ENCODE peak calls at places on chromosomes 6 and 20, in ten cellular contexts. F is fibroblast of lung, L is sigmoid colon, P is IMR-90, S is psoas muscle, A is breast epithelium, R is spleen, Z is stomach, J is prostate gland, X is A549. U is an unnamed sample. For H3K9me3, the result is how much of the 10 kb centered on the place peaks cover.

GRCh38 chr20:60395993-60396392 is 437.8 kb downstream of the CDH26 start:
- DNase-seq in S (no peak), J (no peak), F (no peak), A (no peak), P (no peak), L (no peak), X (no peak), Z (no peak), R (no peak), U (no peak)

GRCh38 chr6:47865206-47865605 is 83.4 kb downstream of the OPN5 start:
- DNase-seq in J (no peak), R (no peak), L (no peak), Z (no peak), P (no peak), X (no peak), F (no peak), A (no peak), S (no peak), U (no peak)

GRCh38 chr6:168949876-168950499 is 303.7 kb downstream of the THBS2 start:
- DNase-seq in S (no peak), F (peak), P (peak), X (no peak), R (no peak), L (no peak), A (no peak), J (no peak), Z (no peak), U (no peak)

GRCh38 chr6:104633125-104633524 is 226.6 kb downstream of the HACE1 start:
- DNase-seq in R (no peak), A (no peak), L (no peak), S (no peak), P (no peak), J (no peak), X (no peak), F (peak), Z (no peak), U (no peak)

GRCh38 chr6:33768644-33769120 is 20.2 kb downstream of the LEMD2 start:
- DNase-seq in R (peak), X (peak), A (peak), J (peak), P (peak), L (peak), F (peak), Z (peak), S (peak), U (peak)

GRCh38 chr6:149342525-149342924 is 25.0 kb downstream of the TAB2 start:
- DNase-seq in X (no peak), Z (no peak), R (no peak), J (no peak), P (no peak), F (no peak), S (no peak), A (no peak), L (no peak), U (no peak)

GRCh38 chr6:46510656-46511055 is 19.4 kb upstream of the RCAN2 start:
- DNase-seq in Z (no peak), P (no peak), J (no peak), F (peak), R (no peak), L (no peak), S (no peak), A (no peak), X (no peak), U (no peak)

GRCh38 chr6:16316741-16317251 is 78.4 kb downstream of the GMPR start:
- DNase-seq in Z (no peak), S (no peak), J (no peak), P (peak), L (no peak), X (peak), R (no peak), A (no peak), F (peak), U (no peak)

GRCh38 chr20:18166939-18167338 is 29.3 kb downstream of the KAT14 start:
- DNase-seq in R (no peak), Z (no peak), J (no peak), F (no peak), S (no peak), L (no peak), P (no peak), X (no peak), A (no peak), U (no peak)

GRCh38 chr6:29813809-29814208 is 13.8 kb upstream of the HLA-G start:
- DNase-seq in J (no peak), R (no peak), P (peak), L (no peak), F (no peak), S (no peak), Z (no peak), A (no peak), X (no peak), U (no peak)

GRCh38 chr6:155314773-155315515 is 660 bp upstream of the TFB1M start:
- DNase-seq in P (peak), S (peak), L (peak), X (peak), R (no peak), F (peak), J (no peak), A (no peak), Z (peak), U (no peak)

GRCh38 chr20:46176744-46177378 is 58.7 kb downstream of the CD40 start:
- DNase-seq in A (no peak), L (no peak), P (no peak), Z (no peak), F (no peak), R (no peak), J (no peak), S (no peak), X (no peak), U (no peak)

GRCh38 chr6:84528201-84528600 is 236.2 kb downstream of the TBX18 start:
- DNase-seq in X (no peak), P (no peak), J (no peak), A (no peak), R (no peak), S (no peak), F (no peak), L (no peak), Z (no peak), U (no peak)

GRCh38 chr20:58251979-58252591 is 23.6 kb upstream of the ANKRD60 start:
- DNase-seq in X (peak), P (peak), J (no peak), R (no peak), L (no peak), F (peak), A (no peak), S (no peak), Z (no peak), U (no peak)

GRCh38 chr6:130500693-130501092 is 134.9 kb downstream of the TMEM200A start:
- DNase-seq in J (no peak), R (no peak), X (no peak), A (no peak), L (no peak), P (peak), Z (no peak), F (peak), S (no peak), U (no peak)

GRCh38 chr6:3138341-3138740 is 19.0 kb downstream of the TUBB2A start:
- DNase-seq in S (no peak), X (no peak), A (no peak), Z (no peak), L (no peak), F (no peak), P (no peak), R (no peak), J (no peak), U (no peak)

GRCh38 chr20:12113075-12113467 is 195.4 kb downstream of the BTBD3 start:
- DNase-seq in F (no peak), X (no peak), R (no peak), P (no peak), L (no peak), J (no peak), S (no peak), A (no peak), Z (no peak), U (no peak)
- H3K9me3 ChIP-seq in F (under half), X (under half), R (under half), P (under half), L (under half), J (under half), S (under half), A (under half), Z (under half), U (under half)

GRCh38 chr6:352474-352873 is 39.1 kb upstream of the IRF4 start:
- DNase-seq in P (no peak), S (no peak), Z (no peak), F (no peak), X (no peak), A (no peak), L (peak), R (no peak), J (no peak), U (no peak)

GRCh38 chr6:352896-353470 is 38.6 kb upstream of the IRF4 start:
- DNase-seq in J (no peak), A (no peak), S (no peak), R (no peak), X (no peak), Z (no peak), P (no peak), F (no peak), L (peak), U (no peak)

GRCh38 chr6:355373-355772 is 36.2 kb upstream of the IRF4 start:
- DNase-seq in F (no peak), A (peak), X (no peak), Z (no peak), L (no peak), J (no peak), R (no peak), S (no peak), P (no peak), U (no peak)

GRCh38 chr6:354631-355280 is 36.8 kb upstream of the IRF4 start:
- DNase-seq in Z (no peak), X (no peak), L (peak), A (peak), R (peak), F (no peak), J (no peak), S (no peak), P (no peak), U (no peak)

DNA sequence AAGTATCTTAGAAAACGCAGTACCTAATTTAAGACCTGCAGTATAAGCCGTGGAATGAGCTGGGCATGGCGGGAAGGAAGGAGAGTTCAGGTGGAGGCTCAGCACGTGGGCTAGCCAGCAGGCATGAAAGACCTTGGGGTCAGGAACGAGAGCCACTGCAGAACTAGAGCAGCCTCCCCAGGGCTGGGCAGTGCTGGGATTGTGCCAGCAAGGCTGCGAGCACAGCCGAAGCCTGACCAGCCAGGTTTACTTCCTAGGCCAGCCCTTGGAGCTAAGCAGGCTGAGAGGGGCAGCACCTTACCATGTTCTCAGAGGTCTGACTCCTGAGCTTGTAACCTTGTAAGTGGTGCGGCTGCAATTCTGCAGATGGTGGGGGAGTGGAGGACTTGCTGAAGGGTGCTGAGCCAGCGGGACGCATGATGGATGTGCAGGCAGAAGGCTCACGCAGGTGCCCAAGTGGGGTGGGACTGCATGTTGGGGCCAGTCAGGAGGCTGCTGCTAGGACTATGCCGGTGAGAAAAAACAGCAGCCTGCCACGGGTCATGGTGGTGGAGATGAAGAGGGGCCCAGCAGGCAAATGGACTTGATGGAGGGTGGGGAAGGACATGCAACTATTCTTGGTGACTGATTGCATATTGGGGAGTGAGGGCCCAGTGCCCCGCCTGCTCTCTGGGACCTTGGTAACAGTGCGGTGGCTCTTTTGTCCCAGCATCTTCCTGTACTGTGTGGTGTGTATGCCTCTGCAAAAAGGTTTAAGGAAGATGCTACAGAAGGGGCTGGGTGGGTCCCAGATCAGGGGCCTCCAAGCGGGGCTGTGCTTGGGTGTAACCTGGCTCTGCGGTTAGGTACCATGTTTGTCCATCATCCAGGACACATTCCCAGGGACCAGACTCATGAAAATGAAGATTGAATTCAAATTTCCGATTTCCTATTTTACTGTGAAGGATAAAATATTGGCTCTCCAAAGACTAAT is 37.6 kb upstream of the IRF4 start:
- DNase-seq in L (peak), X (no peak), S (no peak), J (no peak), A (peak), P (no peak), Z (peak), F (no peak), R (peak), U (no peak)
- TF ChIP-seq CTCF in L (no peak), X (no peak), S (no peak), J (no peak), A (no peak), P (no peak), Z (no peak), F (no peak), R (no peak), U (no peak)

DNA sequence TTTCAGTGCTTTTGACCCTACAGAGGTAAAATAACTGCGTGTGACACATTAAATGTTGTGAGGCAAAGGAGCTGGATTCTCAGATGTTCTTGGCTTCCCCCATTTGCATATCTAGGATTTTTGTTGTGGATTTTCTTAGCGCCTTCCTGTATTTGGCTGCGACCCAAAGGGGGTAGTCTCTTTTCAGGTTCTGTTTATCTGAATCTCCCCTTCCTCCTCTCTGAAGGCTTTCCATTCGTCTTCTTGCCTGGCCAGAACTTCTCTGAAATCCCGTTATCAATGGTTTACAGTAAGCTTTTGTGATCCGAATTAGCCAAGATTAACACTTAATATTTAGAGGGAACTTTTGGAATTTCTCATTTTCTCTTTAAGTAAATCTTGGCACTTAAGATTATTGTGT is 60.8 kb downstream of the ADGRB3 start:
- DNase-seq in L (no peak), R (no peak), F (no peak), J (no peak), Z (no peak), S (no peak), X (no peak), P (no peak), A (no peak), U (no peak)
- H3K9me3 ChIP-seq in L (under half), R (under half), F (under half), J (under half), Z (under half), S (under half), X (under half), P (under half), A (under half), U (under half)

DNA sequence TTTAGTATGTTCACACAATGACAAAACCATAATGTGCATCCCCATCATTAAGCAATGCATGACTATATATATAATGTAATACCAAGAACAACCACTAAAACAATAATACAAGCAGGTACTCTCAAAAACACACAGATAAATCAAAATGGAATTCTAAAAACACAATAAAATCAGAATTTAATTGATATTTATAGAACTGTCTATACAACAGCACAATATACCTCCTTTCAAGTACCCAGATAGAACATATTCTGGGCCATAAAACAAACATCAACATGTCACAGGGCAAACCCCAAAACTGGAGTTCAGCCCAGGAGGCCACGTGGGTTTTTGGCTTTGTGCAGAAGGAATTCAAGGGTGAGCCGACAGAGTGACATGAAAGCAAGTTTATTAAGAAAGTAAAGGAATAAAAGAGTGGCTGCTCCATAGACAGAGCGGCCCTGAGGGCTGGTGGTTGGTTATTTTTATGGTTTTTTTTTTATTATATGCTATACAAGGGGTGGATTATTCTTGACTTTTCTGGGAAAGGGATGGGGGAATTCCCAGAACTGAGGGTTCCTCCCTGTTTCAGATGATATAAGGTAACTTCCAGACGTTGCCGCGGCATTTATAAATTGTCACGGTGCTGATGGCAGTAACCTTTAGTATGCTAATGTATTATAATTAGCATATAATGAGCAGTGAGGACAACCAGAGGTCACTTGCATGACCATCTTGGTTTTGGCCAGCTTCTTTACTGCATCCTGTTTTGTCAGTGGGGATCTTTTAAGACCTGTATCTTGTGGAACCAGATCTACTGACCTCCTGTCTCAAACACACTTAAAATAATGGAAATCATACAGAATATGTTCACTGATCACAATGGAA is 5.6 kb downstream of the RAB23 start:
- DNase-seq in L (peak), X (no peak), S (no peak), Z (peak), A (no peak), R (no peak), P (peak), F (peak), J (peak), U (no peak)
- TF ChIP-seq CTCF in L (no peak), X (no peak), S (no peak), Z (no peak), A (no peak), R (no peak), P (no peak), F (peak), J (no peak), U (no peak)

GRCh38 chr6:159527351-159527750 is 165.7 kb downstream of the SOD2 start:
- DNase-seq in P (no peak), Z (no peak), X (no peak), J (no peak), L (no peak), A (no peak), F (no peak), S (no peak), R (no peak), U (no peak)
- H3K9me3 ChIP-seq in P (under half), Z (under half), X (under half), J (under half), L (under half), A (under half), F (under half), S (under half), R (under half), U (under half)

DNA sequence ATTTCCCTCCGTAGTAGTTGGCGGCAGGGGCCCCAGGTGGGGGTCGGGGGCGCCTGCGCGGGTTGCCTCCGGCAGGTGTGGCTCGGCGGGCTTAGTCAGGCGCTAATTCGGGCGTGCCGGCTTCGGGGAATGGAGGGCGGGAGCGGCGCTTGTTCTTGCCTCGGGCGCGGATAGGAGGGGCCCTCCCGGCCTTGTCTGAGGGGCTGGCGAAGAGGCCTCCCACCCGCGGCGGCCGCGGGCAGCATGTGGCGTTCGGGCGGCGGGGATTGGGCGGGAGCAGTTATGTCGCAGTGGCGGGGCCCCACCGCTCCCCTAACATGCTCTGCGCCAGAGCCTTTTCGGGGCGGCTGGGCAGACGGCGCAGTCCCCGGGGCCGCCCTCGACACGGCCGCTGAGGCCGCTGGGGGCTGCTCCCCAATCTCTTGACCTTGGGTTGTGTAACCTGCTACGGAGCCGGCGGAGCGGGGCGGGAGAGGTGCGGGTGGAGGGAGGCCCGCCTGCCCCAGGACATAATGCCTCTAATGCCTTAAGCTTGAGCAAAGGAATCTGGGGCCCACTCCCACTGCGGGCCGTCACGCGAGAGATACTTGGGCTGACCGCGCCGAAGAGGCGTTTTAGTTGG is 1.1 kb downstream of the AMD1 start:
- DNase-seq in R (peak), X (no peak), J (peak), P (no peak), A (no peak), F (peak), Z (peak), L (peak), S (peak), U (peak)
- TF ChIP-seq CTCF in R (no peak), X (no peak), J (no peak), P (no peak), A (no peak), F (no peak), Z (no peak), L (no peak), S (no peak), U (no peak)

U was measured in Caco-2.